ENCODE peak calls at places on chromosomes 5 and 9, in six cellular contexts. W is kidney, J is prostate gland, Z is choroid plexus epithelial cell, Q is mucosa of descending colon, O is RWPE2. M is an unnamed sample.

GRCh38 chr9:19373527-19373926 is 6.5 kb downstream of the RPS6 start:
- DNase-seq in W (no peak), J (no peak), Z (no peak), Q (no peak), O (no peak), M (no peak)

GRCh38 chr5:147887026-147887627 is 8.6 kb downstream of the SCGB3A2 start:
- DNase-seq in W (no peak), J (peak), Z (peak), Q (peak), O (no peak), M (peak)

GRCh38 chr5:80141681-80142080 is 106.5 kb downstream of the THBS4 start:
- DNase-seq in W (no peak), J (no peak), Z (peak), Q (no peak), O (no peak), M (no peak)

GRCh38 chr5:90654235-90654634 is 95.6 kb downstream of the ADGRV1 start:
- DNase-seq in W (no peak), J (no peak), Z (no peak), Q (no peak), O (no peak), M (no peak)

GRCh38 chr5:71743135-71743534 is 24.1 kb downstream of the CARTPT start:
- DNase-seq in W (no peak), J (no peak), Z (peak), Q (no peak), O (no peak), M (no peak)

GRCh38 chr9:137162505-137163100 is 7.2 kb downstream of the LRRC26 start:
- DNase-seq in W (no peak), J (peak), Z (no peak), Q (peak), O (no peak), M (no peak)

GRCh38 chr9:97293207-97293721 is 14.2 kb upstream of the CCDC180 start:
- DNase-seq in W (peak), J (no peak), Z (peak), Q (peak), O (no peak), M (no peak)

GRCh38 chr5:40308867-40309266 is 370.8 kb upstream of the PTGER4 start:
- DNase-seq in W (no peak), J (no peak), Z (no peak), Q (no peak), O (no peak), M (no peak)

GRCh38 chr5:179795049-179795862 is 1.5 kb downstream of the LTC4S start:
- DNase-seq in W (peak), J (no peak), Z (no peak), Q (no peak), O (peak), M (peak)

GRCh38 chr9:129401623-129402340 is 219.1 kb downstream of the C9orf50 start:
- DNase-seq in W (peak), J (no peak), Z (peak), Q (no peak), O (no peak), M (no peak)

GRCh38 chr5:141513627-141514329 is 24.9 kb downstream of the PCDHGC5 start:
- DNase-seq in W (peak), J (peak), Z (peak), Q (peak), O (no peak), M (peak)

GRCh38 chr5:172870261-172870806 is 36.3 kb downstream of the ERGIC1 start:
- DNase-seq in W (no peak), J (no peak), Z (peak), Q (no peak), O (peak), M (peak)
- H3K4me3 ChIP-seq in W (no peak), J (no peak), Z (no peak), Q (no peak), O (no peak), M (no peak)

DNA sequence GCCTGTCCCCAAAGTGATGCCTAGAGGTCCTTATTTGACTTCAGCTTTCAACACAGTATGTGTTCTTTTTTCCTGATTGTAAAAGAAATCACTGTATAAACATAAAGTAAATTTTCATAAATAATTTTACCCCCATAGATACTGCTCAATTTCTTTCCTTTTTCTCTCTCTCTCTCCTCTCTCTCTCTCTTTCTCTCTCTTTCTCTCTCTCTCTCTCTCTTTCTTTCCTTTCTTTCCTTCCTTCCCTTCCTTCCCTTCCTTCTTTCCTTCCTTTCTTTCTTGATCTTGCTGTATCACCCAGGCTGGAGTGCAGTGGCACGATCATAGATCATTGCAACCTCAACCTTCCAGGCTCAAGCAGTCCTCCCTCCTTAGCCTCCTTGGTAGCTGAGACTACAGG is 64.8 kb downstream of the PDZD2 start:
- DNase-seq in W (no peak), J (no peak), Z (no peak), Q (no peak), O (no peak), M (no peak)
- H3K4me3 ChIP-seq in W (no peak), J (no peak), Z (no peak), Q (no peak), O (no peak), M (no peak)

DNA sequence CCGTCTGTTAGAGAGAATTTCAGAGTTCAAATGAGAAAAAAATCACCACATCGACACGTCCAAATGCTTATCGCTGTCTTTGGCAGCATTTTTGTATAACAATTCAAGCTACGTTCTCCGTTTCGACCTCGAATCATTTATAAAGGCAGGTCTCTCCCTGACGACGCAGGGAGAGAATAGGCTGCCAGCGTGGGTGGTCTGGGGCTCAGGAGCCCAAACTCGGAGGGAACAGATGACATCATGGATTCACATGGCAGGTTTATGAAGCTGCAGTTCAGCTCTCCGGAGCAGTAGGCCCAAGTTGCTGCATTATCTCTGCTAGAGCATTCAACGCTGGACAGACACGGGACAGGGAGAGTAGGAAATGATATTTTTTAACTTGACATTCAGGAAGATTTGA is 139.7 kb downstream of the GAS1 start:
- DNase-seq in W (no peak), J (no peak), Z (peak), Q (no peak), O (no peak), M (no peak)
- H3K4me3 ChIP-seq in W (no peak), J (no peak), Z (no peak), Q (no peak), O (no peak), M (no peak)

GRCh38 chr5:173574983-173575382 is 41.5 kb downstream of the BOD1 start:
- DNase-seq in W (no peak), J (no peak), Z (no peak), Q (no peak), O (no peak), M (no peak)

GRCh38 chr5:173570321-173571090 is 45.9 kb downstream of the BOD1 start:
- DNase-seq in W (no peak), J (no peak), Z (no peak), Q (no peak), O (no peak), M (no peak)

GRCh38 chr5:173575985-173576384 is 40.5 kb downstream of the BOD1 start:
- DNase-seq in W (no peak), J (no peak), Z (no peak), Q (no peak), O (no peak), M (no peak)

GRCh38 chr5:173572431-173573125 is 43.9 kb downstream of the BOD1 start:
- DNase-seq in W (no peak), J (no peak), Z (no peak), Q (no peak), O (no peak), M (no peak)

DNA sequence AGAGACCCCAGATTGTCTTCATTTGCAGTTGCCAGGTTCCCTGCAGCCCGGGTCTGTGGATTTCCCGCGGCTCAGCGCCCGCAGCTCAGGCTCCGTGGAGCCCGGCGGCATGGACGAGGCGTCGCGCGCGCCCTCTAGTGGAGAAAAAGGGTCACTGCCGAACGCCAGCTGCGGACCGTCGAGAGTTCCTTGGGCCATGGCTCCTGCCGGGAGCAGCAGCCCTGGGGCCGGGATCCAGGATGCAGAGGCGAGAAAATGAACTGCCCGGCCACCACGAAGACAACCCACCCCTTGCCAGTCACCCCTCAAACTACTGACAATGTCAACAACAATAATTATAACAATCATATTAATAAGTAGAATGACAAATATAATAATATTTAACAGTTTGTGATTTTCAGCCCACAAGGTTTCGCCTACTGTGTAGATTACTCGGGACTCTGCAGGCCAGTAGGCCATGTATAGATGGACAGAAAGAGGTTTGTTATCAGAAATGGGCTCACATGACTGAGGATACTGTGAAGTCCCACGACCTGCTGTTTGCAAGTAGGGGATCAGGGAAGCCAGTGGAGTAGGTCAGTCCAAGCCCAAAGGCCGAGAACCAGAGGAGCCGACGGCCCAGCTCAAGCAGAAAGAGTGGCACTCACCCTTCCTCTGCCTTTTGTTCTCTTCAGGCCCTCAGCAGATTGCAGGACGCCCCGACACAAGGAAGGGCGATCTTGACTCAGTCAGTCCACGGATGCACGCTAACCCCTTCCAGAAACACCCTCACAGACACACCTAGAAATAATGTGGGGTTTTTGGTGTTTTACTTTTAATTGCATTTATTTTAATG is 43.1 kb downstream of the BOD1 start:
- DNase-seq in W (peak), J (peak), Z (peak), Q (peak), O (no peak), M (peak)
- H3K4me3 ChIP-seq in W (no peak), J (no peak), Z (peak), Q (no peak), O (no peak), M (no peak)